ENCODE peak calls at places on chromosomes 11 and 22, in five cellular contexts. A is cardiac fibroblast, N is kidney epithelial cell, S is Caco-2, T is astrocyte of the cerebellum. P is an unnamed sample.

GRCh38 chr11:13495929-13496328 is at the start of gene PTH:
- DNase-seq in S (no peak), T (no peak), A (no peak), N (no peak), P (no peak)

GRCh38 chr11:132734217-132734616 is 798.1 kb downstream of the OPCML start:
- DNase-seq in T (peak), N (peak), A (no peak), S (no peak), P (no peak)

GRCh38 chr11:110565344-110565684 is 135.6 kb downstream of the FDX1 start:
- DNase-seq in S (peak), A (peak), N (no peak), T (no peak), P (no peak)

GRCh38 chr11:2699185-2699530 is 636 bp downstream of the KCNQ1OT1 start:
- DNase-seq in A (no peak), N (no peak), S (peak), T (no peak), P (no peak)

GRCh38 chr11:60743058-60743457 is 13.6 kb upstream of the MS4A15 start:
- DNase-seq in S (no peak), T (no peak), N (no peak), A (no peak), P (no peak)

GRCh38 chr11:34837246-34837856 is 78.8 kb downstream of the APIP start:
- DNase-seq in A (no peak), T (no peak), S (peak), N (no peak), P (no peak)

GRCh38 chr11:82995754-82996398 is 75.8 kb downstream of the RAB30 start:
- DNase-seq in S (no peak), A (peak), T (peak), N (no peak), P (no peak)

GRCh38 chr11:132264616-132265015 is 894.2 kb downstream of the NTM start:
- DNase-seq in A (no peak), T (no peak), S (no peak), N (no peak), P (no peak)

GRCh38 chr11:69945157-69945556 is 125.9 kb upstream of the FGF3 start:
- DNase-seq in N (no peak), S (no peak), T (no peak), A (no peak), P (no peak)

GRCh38 chr11:128940156-128940555 is 2.5 kb downstream of the TP53AIP1 start:
- DNase-seq in A (no peak), T (no peak), N (no peak), S (no peak), P (no peak)

GRCh38 chr11:46307785-46308341 is 30.4 kb downstream of the CREB3L1 start:
- DNase-seq in A (no peak), S (no peak), T (no peak), N (no peak), P (no peak)

GRCh38 chr22:47131611-47132427 is 369.4 kb downstream of the TBC1D22A start:
- DNase-seq in A (no peak), N (no peak), T (no peak), S (no peak), P (no peak)

GRCh38 chr11:11425806-11426205 is 72.8 kb upstream of the CSNK2A3 start:
- DNase-seq in A (no peak), N (no peak), S (no peak), T (no peak), P (no peak)

GRCh38 chr11:95308512-95309035 is 77.6 kb upstream of the SESN3 start:
- DNase-seq in T (no peak), S (no peak), N (no peak), A (no peak), P (no peak)

GRCh38 chr11:111001091-111001430 is 244.5 kb upstream of the POU2AF2 start:
- DNase-seq in S (no peak), T (no peak), A (no peak), N (no peak), P (no peak)

GRCh38 chr11:1452744-1453143 is 33.8 kb downstream of the MOB2 start:
- DNase-seq in A (no peak), S (no peak), N (no peak), T (no peak), P (no peak)

GRCh38 chr11:125270106-125270505 is 105.6 kb downstream of the PKNOX2 start:
- DNase-seq in S (no peak), A (no peak), N (no peak), T (no peak), P (no peak)

GRCh38 chr11:23903044-23903704 is 593.7 kb upstream of the LUZP2 start:
- DNase-seq in A (peak), T (peak), S (peak), N (peak), P (peak)

GRCh38 chr11:84720706-84721402 is 906.3 kb downstream of the DLG2 start:
- DNase-seq in N (no peak), S (peak), T (no peak), A (peak), P (no peak)

GRCh38 chr22:30909306-30909705 is 59.3 kb downstream of the MORC2 start:
- DNase-seq in T (no peak), S (no peak), N (no peak), A (no peak), P (no peak)

GRCh38 chr22:42908082-42908746 is 51.1 kb upstream of the ARFGAP3 start:
- DNase-seq in T (no peak), S (no peak), A (no peak), N (no peak), P (no peak)

GRCh38 chr11:48207881-48208280 is 8.7 kb upstream of the OR4B1 start:
- DNase-seq in N (no peak), S (no peak), A (no peak), T (no peak), P (no peak)

GRCh38 chr11:2194877-2195755 is 23.5 kb upstream of the TH start:
- DNase-seq in A (peak), S (no peak), T (no peak), N (no peak), P (no peak)

GRCh38 chr11:26830757-26831156 is 108.9 kb upstream of the SLC5A12 start:
- DNase-seq in S (no peak), A (peak), T (no peak), N (no peak), P (no peak)

GRCh38 chr11:78551066-78551465 is 23.6 kb downstream of the NARS2 start:
- DNase-seq in A (no peak), T (no peak), N (no peak), S (no peak), P (no peak)

GRCh38 chr11:18752502-18752901 is 26.5 kb upstream of the IGSF22 start:
- DNase-seq in N (no peak), S (no peak), T (no peak), A (no peak), P (no peak)

GRCh38 chr22:38294193-38294592 is 21.4 kb upstream of the TMEM184B start:
- DNase-seq in S (no peak), T (no peak), A (no peak), N (no peak), P (no peak)
- H3K4me3 ChIP-seq in S (no peak), T (no peak), A (no peak), N (no peak), P (no peak)

GRCh38 chr22:50340157-50340879 is 2.8 kb upstream of the PPP6R2 start:
- DNase-seq in A (no peak), T (no peak), S (peak), N (no peak), P (no peak)

GRCh38 chr22:50341977-50342650 is 1.0 kb upstream of the PPP6R2 start:
- DNase-seq in A (peak), T (peak), S (peak), N (peak), P (peak)

GRCh38 chr22:50343541-50343935 is 411 bp downstream of the PPP6R2 start:
- DNase-seq in S (no peak), T (no peak), N (no peak), A (no peak), P (no peak)

GRCh38 chr22:50346415-50346945 is 3.4 kb downstream of the PPP6R2 start:
- DNase-seq in T (no peak), S (no peak), A (no peak), N (no peak), P (no peak)

GRCh38 chr22:50342651-50343540 is at the start of gene PPP6R2:
- DNase-seq in N (no peak), A (peak), S (peak), T (no peak), P (no peak)
- TF ChIP-seq CTCF in N (no peak), A (no peak), S (no peak), T (no peak), P (no peak)

DNA sequence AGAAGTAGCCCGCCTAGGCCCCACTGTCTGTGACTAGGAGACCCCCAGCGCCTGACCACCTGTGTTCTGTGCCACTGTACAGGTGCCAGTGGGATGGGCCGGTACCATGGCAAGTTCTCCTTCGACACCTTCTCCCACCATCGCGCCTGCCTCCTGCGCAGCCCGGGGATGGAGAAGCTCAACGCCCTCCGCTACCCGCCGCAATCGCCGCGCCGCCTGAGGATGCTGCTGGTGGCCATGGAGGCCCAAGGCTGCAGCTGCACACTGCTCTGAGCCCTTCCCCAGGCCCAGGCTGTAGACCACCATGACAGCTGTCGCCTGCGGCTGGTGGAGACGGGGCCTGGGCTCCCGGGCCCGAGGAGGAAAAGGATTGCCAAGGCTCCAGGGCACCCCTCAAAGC is 2.8 kb upstream of the NDUFS8 start:
- DNase-seq in S (no peak), N (no peak), T (no peak), A (no peak), P (no peak)
- H3K4me3 ChIP-seq in S (no peak), N (no peak), T (no peak), A (no peak), P (no peak)

DNA sequence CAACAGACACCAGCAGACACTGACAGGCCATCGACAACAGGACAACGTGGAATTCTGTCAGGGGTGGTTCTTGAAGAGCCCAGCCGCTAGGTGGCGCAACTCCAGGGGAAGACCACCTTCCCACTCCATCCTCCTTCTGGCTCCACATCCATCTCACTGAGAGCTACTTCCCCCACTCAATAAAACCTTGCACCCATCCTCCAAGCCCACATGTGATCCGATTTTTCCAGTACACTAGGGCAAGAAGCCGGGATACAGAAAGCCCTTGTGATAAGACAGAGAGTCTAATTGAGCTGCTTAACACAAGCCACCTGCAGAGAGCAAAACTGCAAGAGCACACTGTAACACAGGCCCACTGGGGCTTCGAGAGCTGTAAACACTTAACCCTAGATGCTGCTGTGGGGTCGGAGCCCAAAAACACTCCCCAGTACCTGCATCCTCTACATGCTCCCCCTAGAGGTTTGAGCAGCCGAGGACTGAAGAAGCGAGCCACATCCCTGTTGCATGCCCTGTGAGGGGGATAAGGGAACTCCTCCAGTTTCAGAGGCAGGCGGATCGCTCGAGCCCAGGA is 11.5 kb upstream of the RAB39A start:
- DNase-seq in T (no peak), A (peak), S (no peak), N (no peak), P (no peak)
- TF ChIP-seq CTCF in T (no peak), A (peak), S (no peak), N (peak), P (peak)

DNA sequence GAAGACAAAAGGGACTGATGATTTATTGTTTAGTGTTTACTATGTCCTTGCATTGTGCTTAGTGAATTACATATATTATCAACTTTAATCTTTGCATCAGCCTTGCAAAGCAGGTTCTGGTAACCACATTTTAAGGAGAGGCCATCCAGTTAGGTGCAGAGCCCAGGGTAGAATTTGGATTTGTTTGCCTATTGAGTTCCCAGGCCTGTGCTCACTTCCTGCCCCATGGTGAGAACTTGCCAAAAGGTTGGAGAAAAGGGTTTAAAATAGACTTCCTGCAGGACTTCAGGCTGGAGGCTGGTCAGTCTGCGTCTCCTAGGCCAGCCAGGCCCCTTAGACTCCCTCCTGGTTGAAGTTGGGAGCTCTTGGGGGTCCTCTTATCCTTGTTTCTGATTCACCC is 72.1 kb downstream of the ATXN10 start:
- DNase-seq in N (no peak), A (peak), S (no peak), T (no peak), P (no peak)
- H3K4me3 ChIP-seq in N (no peak), A (no peak), S (no peak), T (no peak), P (no peak)

GRCh38 chr22:40156001-40156516 is 21.7 kb upstream of the TNRC6B start:
- DNase-seq in S (peak), A (peak), N (peak), T (no peak), P (no peak)
- TF ChIP-seq CTCF in S (peak), A (peak), N (peak), T (peak), P (peak)

GRCh38 chr22:37659897-37660708 is 1.6 kb downstream of the PDXP start:
- DNase-seq in A (no peak), S (no peak), N (no peak), T (no peak), P (no peak)

GRCh38 chr22:37659066-37659896 is 758 bp downstream of the PDXP start:
- DNase-seq in T (no peak), A (no peak), N (no peak), S (peak), P (no peak)

GRCh38 chr22:37658133-37659065 is at the start of gene PDXP:
- DNase-seq in S (peak), A (peak), N (peak), T (peak), P (peak)

GRCh38 chr22:37655252-37655563 is 3.3 kb upstream of the PDXP start:
- DNase-seq in N (no peak), T (no peak), S (no peak), A (no peak), P (no peak)

GRCh38 chr22:37657590-37658132 is 862 bp upstream of the PDXP start:
- DNase-seq in T (no peak), N (no peak), A (no peak), S (no peak), P (no peak)
- H3K4me3 ChIP-seq in T (peak), N (peak), A (peak), S (peak), P (peak)

GRCh38 chr22:19559324-19559811 is 35.2 kb upstream of the CLDN5 start:
- DNase-seq in T (no peak), A (no peak), N (no peak), S (no peak), P (no peak)
- TF ChIP-seq CTCF in T (no peak), A (no peak), N (no peak), S (no peak), P (no peak)

DNA sequence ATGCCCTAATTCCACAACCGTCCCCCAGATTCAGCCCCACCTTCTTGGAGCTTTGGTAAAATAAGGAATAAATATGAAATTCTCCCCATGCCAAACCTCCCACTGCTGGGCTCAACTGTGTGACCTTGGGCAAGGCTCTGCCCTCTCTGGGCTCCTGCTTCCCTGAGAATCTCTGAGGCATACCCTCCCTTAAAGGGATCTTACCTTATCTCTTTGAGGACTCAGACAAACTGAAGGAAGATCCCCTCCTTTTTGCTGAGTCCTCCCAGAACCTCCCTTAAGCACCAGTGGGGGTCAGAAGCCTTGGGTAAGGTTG is 2.7 kb downstream of the CD248 start:
- DNase-seq in T (no peak), S (no peak), A (no peak), N (no peak), P (no peak)
- H3K4me3 ChIP-seq in T (peak), S (no peak), A (peak), N (no peak), P (no peak)